ENCODE peak calls at places on chromosome 2, in five cellular contexts. N is IMR-90, Z is H9, J is neuronal stem cell, X is H1. E is an unnamed sample.

GRCh38 chr2:235468978-235469694 is 24.7 kb upstream of the AGAP1 start:
- DNase-seq in N (peak), J (peak), Z (no peak), X (no peak), E (peak)

GRCh38 chr2:84741182-84741822 is 139.6 kb downstream of the TRABD2A start:
- DNase-seq in Z (peak), J (no peak), X (peak), N (peak), E (peak)

GRCh38 chr2:158575051-158575635 is 118.4 kb downstream of the PKP4 start:
- DNase-seq in J (no peak), Z (no peak), N (peak), X (no peak), E (peak)

GRCh38 chr2:182594286-182594685 is 121.8 kb upstream of the DNAJC10 start:
- DNase-seq in N (peak), X (no peak), Z (no peak), J (no peak), E (no peak)

GRCh38 chr2:28950941-28951630 is 30.0 kb upstream of the TOGARAM2 start:
- DNase-seq in Z (no peak), X (no peak), N (no peak), J (peak), E (no peak)

GRCh38 chr2:4763009-4763408 is 929.2 kb upstream of the SOX11 start:
- DNase-seq in J (peak), N (no peak), Z (peak), X (no peak), E (no peak)

GRCh38 chr2:46846454-46846990 is 69.1 kb downstream of the MCFD2 start:
- DNase-seq in J (no peak), N (no peak), Z (no peak), X (no peak), E (no peak)

GRCh38 chr2:206799083-206799482 is 33.7 kb downstream of the FASTKD2 start:
- DNase-seq in Z (no peak), J (no peak), X (no peak), N (peak), E (peak)

GRCh38 chr2:186544255-186544675 is 45.6 kb upstream of the ITGAV start:
- DNase-seq in X (no peak), J (peak), Z (no peak), N (peak), E (peak)

GRCh38 chr2:98515571-98515927 is 70.9 kb downstream of the INPP4A start:
- DNase-seq in Z (no peak), X (no peak), J (no peak), N (no peak), E (no peak)

GRCh38 chr2:8086796-8087479 is 594.9 kb upstream of the ID2 start:
- DNase-seq in Z (no peak), N (peak), X (no peak), J (no peak), E (peak)

GRCh38 chr2:150939087-150939486 is 322.6 kb downstream of the RBM43 start:
- DNase-seq in J (no peak), N (no peak), Z (no peak), X (no peak), E (no peak)

GRCh38 chr2:98483257-98483861 is 38.7 kb downstream of the INPP4A start:
- DNase-seq in J (no peak), N (no peak), X (no peak), Z (no peak), E (no peak)

GRCh38 chr2:61179701-61180639 is 18.0 kb downstream of the C2orf74 start:
- DNase-seq in X (no peak), J (no peak), Z (no peak), N (peak), E (peak)

GRCh38 chr2:144170172-144170571 is 349.7 kb downstream of the ZEB2 start:
- DNase-seq in J (no peak), X (no peak), Z (no peak), N (peak), E (no peak)

GRCh38 chr2:129001926-129002325 is 683.3 kb upstream of the HS6ST1 start:
- DNase-seq in N (no peak), Z (no peak), X (no peak), J (no peak), E (no peak)

GRCh38 chr2:96509114-96509846 is 4.1 kb upstream of the NEURL3 start:
- DNase-seq in Z (peak), J (peak), X (peak), N (peak), E (peak)

GRCh38 chr2:8416836-8417832 is 264.7 kb upstream of the ID2 start:
- DNase-seq in X (no peak), J (no peak), Z (no peak), N (peak), E (no peak)

GRCh38 chr2:128287780-128288735 is 30.6 kb downstream of the HS6ST1 start:
- DNase-seq in J (no peak), Z (no peak), X (no peak), N (no peak), E (no peak)

GRCh38 chr2:223820549-223820948 is 16.8 kb downstream of the AP1S3 start:
- DNase-seq in Z (no peak), J (no peak), N (no peak), X (no peak), E (no peak)

GRCh38 chr2:77629529-77629928 is 107.4 kb upstream of the LRRTM4 start:
- DNase-seq in X (no peak), N (no peak), Z (no peak), J (peak), E (no peak)

GRCh38 chr2:64910972-64911433 is 78.2 kb upstream of the SLC1A4 start:
- DNase-seq in Z (no peak), J (no peak), X (no peak), N (no peak), E (peak)

GRCh38 chr2:201127570-201127969 is 11.6 kb downstream of the CFLAR start:
- DNase-seq in X (no peak), N (peak), Z (no peak), J (no peak), E (no peak)

GRCh38 chr2:217656366-217656765 is 346.4 kb downstream of the TNS1 start:
- DNase-seq in J (no peak), N (peak), Z (no peak), X (no peak), E (peak)

GRCh38 chr2:228102949-228103348 is 78.5 kb downstream of the SPHKAP start:
- DNase-seq in X (no peak), N (no peak), Z (no peak), J (no peak), E (no peak)

GRCh38 chr2:128069769-128070168 is 21.2 kb upstream of the UGGT1 start:
- DNase-seq in X (no peak), Z (no peak), J (no peak), N (peak), E (no peak)

GRCh38 chr2:237613679-237614078 is 13.7 kb upstream of the LRRFIP1 start:
- DNase-seq in N (no peak), Z (peak), X (no peak), J (no peak), E (no peak)
- H4K91ac ChIP-seq in N (peak), Z (peak), X (peak), J (no peak), E (no peak)

GRCh38 chr2:25598911-25599310 is 74.5 kb downstream of the DTNB start:
- DNase-seq in Z (no peak), N (no peak), X (no peak), J (no peak), E (no peak)
- H3K23ac ChIP-seq in Z (no peak), N (no peak), X (no peak), J (no peak), E (no peak)

GRCh38 chr2:30225131-30225762 is 6.1 kb upstream of the LBH start:
- DNase-seq in J (no peak), Z (no peak), N (peak), X (no peak), E (peak)
- H4K91ac ChIP-seq in J (no peak), Z (no peak), N (peak), X (no peak), E (peak)

GRCh38 chr2:111116843-111117665 is 3.7 kb upstream of the BCL2L11 start:
- DNase-seq in X (peak), Z (peak), N (peak), J (peak), E (peak)

GRCh38 chr2:111118455-111119003 is 2.2 kb upstream of the BCL2L11 start:
- DNase-seq in Z (peak), J (peak), N (no peak), X (no peak), E (no peak)

GRCh38 chr2:111116016-111116746 is 4.5 kb upstream of the BCL2L11 start:
- DNase-seq in J (no peak), Z (no peak), N (no peak), X (no peak), E (no peak)

GRCh38 chr2:111119004-111119846 is 1.5 kb upstream of the BCL2L11 start:
- DNase-seq in J (peak), N (no peak), X (no peak), Z (peak), E (peak)

DNA sequence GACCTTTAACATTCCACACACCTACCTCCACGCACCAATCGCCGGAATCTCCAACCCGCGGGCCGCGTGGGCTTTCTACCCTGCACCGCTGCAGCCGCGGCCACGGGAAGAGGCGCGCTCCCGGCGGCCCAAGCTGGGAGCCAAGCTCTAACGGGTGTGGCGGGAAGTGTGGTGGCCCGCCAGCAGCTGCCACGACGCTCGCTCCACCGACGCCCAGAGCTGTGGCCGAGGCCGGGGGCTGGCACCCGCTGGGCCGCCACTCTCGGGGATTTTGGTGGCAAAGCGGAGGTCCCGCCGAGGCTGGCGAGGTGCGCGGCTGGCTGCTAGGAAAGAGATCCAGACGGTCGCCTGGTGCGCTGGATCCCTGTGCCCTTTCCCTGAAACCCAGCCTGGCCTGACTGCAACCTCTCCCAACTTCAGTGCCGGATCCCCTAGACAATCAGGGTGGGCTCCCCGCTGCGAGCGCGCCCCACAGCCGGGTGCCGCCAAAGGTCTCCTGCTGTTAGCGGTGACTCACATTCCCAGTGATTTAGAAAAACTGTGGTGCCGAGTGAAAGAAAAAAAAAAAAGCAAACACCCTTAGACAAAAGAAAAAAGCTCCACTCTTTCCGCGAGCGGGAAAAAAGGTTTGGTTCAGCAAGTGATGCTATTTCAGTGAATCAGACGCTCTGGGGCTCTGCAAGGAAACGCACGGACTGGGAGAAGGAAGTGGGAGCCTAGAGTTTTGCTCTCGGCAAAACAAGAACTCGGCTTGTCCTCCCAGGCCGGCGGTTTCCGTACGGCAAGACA is 2.9 kb upstream of the BCL2L11 start:
- DNase-seq in X (no peak), N (peak), Z (peak), J (peak), E (peak)
- H3K23ac ChIP-seq in X (no peak), N (peak), Z (no peak), J (peak), E (peak)

DNA sequence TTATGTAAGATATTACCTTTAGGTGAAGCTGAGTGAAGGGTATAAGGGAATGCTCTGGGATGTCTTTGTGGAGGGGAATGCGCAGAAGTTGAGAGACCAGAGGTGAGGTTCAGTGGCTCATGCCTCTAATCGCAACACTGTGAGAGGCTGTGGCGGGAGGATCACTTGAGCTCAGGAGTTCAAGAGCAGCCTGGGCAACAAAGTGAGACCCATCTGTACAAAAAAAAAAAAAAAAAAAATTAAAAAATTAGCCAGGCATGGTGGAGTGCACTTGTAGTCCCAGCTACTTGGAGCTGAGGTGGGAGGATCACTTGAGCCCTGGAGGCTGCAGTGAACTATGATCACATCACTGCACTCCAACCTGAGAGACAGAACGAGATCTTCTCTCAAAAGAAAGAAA is 57.3 kb upstream of the SP3 start:
- DNase-seq in J (no peak), Z (no peak), X (no peak), N (no peak), E (no peak)
- H4K91ac ChIP-seq in J (no peak), Z (no peak), X (no peak), N (no peak), E (no peak)

GRCh38 chr2:120881981-120882788 is 146.5 kb downstream of the GLI2 start:
- DNase-seq in N (no peak), Z (no peak), J (no peak), X (no peak), E (no peak)

GRCh38 chr2:120885749-120886148 is 150.1 kb downstream of the GLI2 start:
- DNase-seq in X (no peak), J (no peak), Z (no peak), N (no peak), E (no peak)

GRCh38 chr2:120885311-120885710 is 149.6 kb downstream of the GLI2 start:
- DNase-seq in X (no peak), Z (no peak), J (no peak), N (no peak), E (no peak)

GRCh38 chr2:120884406-120885290 is 149.0 kb downstream of the GLI2 start:
- DNase-seq in X (no peak), J (no peak), N (no peak), Z (no peak), E (no peak)

GRCh38 chr2:120883607-120884405 is 148.1 kb downstream of the GLI2 start:
- DNase-seq in Z (no peak), X (no peak), J (no peak), N (no peak), E (no peak)
- H3K23ac ChIP-seq in Z (no peak), X (no peak), J (no peak), N (no peak), E (no peak)

GRCh38 chr2:106547516-106547915 is 60.4 kb downstream of the CD8B2 start:
- DNase-seq in X (no peak), J (no peak), Z (no peak), N (no peak), E (no peak)

GRCh38 chr2:106551466-106552130 is 64.4 kb downstream of the CD8B2 start:
- DNase-seq in N (no peak), J (no peak), Z (no peak), X (no peak), E (no peak)

GRCh38 chr2:106546376-106546990 is 59.3 kb downstream of the CD8B2 start:
- DNase-seq in N (no peak), Z (no peak), X (no peak), J (no peak), E (no peak)

GRCh38 chr2:106542730-106543359 is 55.7 kb downstream of the CD8B2 start:
- DNase-seq in Z (peak), J (peak), X (peak), N (peak), E (peak)

DNA sequence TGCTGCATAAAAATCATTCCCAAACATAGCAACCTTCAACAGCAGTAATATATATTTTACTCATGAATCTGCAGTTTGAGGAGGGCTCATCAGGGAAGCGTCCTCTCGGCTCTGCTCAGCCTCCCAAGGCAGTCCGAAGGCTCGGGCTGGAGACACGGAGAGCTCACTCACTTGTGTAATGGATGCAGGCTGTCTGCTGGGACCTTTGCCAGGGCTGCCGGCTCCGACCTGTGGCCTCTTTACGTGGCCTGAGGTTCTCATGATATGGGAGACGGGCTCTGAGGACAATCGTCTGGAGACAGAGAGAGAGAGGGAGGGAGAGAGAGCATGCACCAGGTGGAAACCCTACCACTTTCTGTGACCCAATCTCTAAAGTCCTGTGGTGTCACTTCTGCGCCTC is 59.9 kb downstream of the CD8B2 start:
- DNase-seq in X (no peak), J (no peak), Z (no peak), N (no peak), E (no peak)
- H4K91ac ChIP-seq in X (no peak), J (no peak), Z (no peak), N (no peak), E (no peak)

DNA sequence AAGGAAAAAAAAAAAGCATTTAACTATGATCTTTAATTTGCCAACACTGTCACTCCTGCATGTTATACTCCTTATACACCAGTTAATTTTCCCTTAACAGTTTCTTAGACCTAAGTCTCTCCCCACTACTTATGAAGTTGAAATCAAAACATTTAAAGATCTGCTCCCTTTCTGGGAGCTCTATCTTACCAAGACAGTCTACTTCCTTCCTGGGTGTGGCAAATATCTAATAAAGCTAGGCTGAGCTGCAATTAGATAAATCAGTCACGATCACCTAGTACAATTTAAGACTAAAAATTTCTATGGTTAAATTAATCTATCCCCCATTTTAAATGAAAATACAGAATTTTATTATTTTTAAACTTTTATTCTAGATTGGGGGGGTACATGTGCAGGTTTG is 33.4 kb downstream of the PUM2 start:
- DNase-seq in Z (no peak), N (no peak), X (no peak), J (no peak), E (no peak)
- H3K23ac ChIP-seq in Z (no peak), N (no peak), X (no peak), J (no peak), E (no peak)

GRCh38 chr2:67918471-67918870 is 144.3 kb downstream of the C1D start:
- DNase-seq in X (no peak), J (no peak), Z (no peak), N (no peak), E (no peak)
- H4K91ac ChIP-seq in X (no peak), J (no peak), Z (no peak), N (peak), E (no peak)

DNA sequence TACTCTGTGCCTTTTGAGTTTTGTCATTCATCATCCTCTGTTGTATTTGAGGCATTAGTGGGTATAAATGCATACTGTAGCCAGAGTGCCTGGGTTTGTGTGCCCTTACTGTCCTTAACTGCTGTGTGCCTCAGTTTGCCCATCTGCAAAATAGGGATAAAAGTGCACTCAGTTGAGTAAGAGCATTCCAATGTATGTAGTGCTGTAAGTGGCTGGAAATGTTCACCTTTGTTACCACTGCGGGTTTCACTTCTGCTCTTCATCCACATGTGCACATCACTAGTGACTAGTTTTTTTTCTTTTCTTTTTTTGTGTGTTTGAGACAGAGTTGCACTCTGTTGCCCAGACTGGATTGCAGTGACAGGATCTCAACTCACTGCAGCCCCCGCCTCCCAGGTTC is 39.9 kb downstream of the PLEKHB2 start:
- DNase-seq in X (no peak), J (no peak), N (no peak), Z (no peak), E (no peak)
- H3K23ac ChIP-seq in X (no peak), J (no peak), N (no peak), Z (no peak), E (no peak)

E was measured in mesenchymal stem cell.